ENCODE peak calls at places on chromosomes 5 and 9, in seven cellular contexts. Y is left lobe of liver, T is activated T-cell treated with anti-CD3 and anti-CD28 coated beads for 48 hours, I is NCI-H774, B is 8988T, G is AML-193, H is SK-MEL-5. S is an unnamed sample.

GRCh38 chr9:137745541-137745991 is 126.8 kb downstream of the EHMT1 start:
- DNase-seq in Y (no peak), T (no peak), I (no peak), B (no peak), G (no peak), H (no peak), S (no peak)

GRCh38 chr5:5494489-5495402 is 72.3 kb downstream of the ICE1 start:
- DNase-seq in Y (peak), T (peak), I (peak), B (no peak), G (no peak), H (peak), S (peak)

GRCh38 chr5:170333161-170333909 is 35.8 kb upstream of the LCP2 start:
- DNase-seq in Y (no peak), T (peak), I (no peak), B (no peak), G (peak), H (peak), S (peak)

GRCh38 chr5:177132504-177133118 is 962 bp upstream of the NSD1 start:
- DNase-seq in Y (no peak), T (no peak), I (no peak), B (no peak), G (no peak), H (no peak), S (no peak)

GRCh38 chr9:93126825-93127368 is 7.2 kb downstream of the NINJ1 start:
- DNase-seq in Y (peak), T (no peak), I (no peak), B (peak), G (no peak), H (no peak), S (no peak)

GRCh38 chr5:131998431-131999040 is 12.9 kb downstream of the ACSL6 start:
- DNase-seq in Y (no peak), T (no peak), I (no peak), B (no peak), G (no peak), H (no peak), S (no peak)

GRCh38 chr5:109249126-109249525 is 160.6 kb downstream of the PJA2 start:
- DNase-seq in Y (no peak), T (no peak), I (no peak), B (no peak), G (no peak), H (no peak), S (no peak)

GRCh38 chr5:87263498-87263897 is 4.2 kb upstream of the RASA1 start:
- DNase-seq in Y (no peak), T (no peak), I (no peak), B (no peak), G (no peak), H (no peak), S (no peak)

GRCh38 chr5:77898385-77898784 is 122.2 kb upstream of the TBCA start:
- DNase-seq in Y (no peak), T (no peak), I (no peak), B (no peak), G (no peak), H (peak), S (no peak)

GRCh38 chr5:178196986-178197385 is 7.3 kb upstream of the HNRNPAB start:
- DNase-seq in Y (no peak), T (no peak), I (no peak), B (no peak), G (peak), H (no peak), S (no peak)

GRCh38 chr9:69971643-69972449 is 71.8 kb upstream of the MAMDC2 start:
- DNase-seq in Y (peak), T (peak), I (peak), B (no peak), G (peak), H (peak), S (peak)

GRCh38 chr5:174844971-174845370 is 120.6 kb downstream of the MSX2 start:
- DNase-seq in Y (no peak), T (no peak), I (no peak), B (no peak), G (no peak), H (no peak), S (no peak)

GRCh38 chr9:68560131-68560844 is 19.6 kb upstream of the TMEM252 start:
- DNase-seq in Y (peak), T (peak), I (no peak), B (peak), G (peak), H (peak), S (peak)

GRCh38 chr5:6684075-6684474 is 29.2 kb upstream of the TENT4A start:
- DNase-seq in Y (no peak), T (no peak), I (no peak), B (no peak), G (no peak), H (no peak), S (no peak)

GRCh38 chr5:99037668-99038067 is 108.9 kb upstream of the CHD1 start:
- DNase-seq in Y (no peak), T (no peak), I (no peak), B (no peak), G (no peak), H (no peak), S (no peak)

GRCh38 chr9:129854588-129855110 is 19.4 kb downstream of the USP20 start:
- DNase-seq in Y (no peak), T (no peak), I (no peak), B (no peak), G (no peak), H (no peak), S (no peak)

GRCh38 chr9:134547161-134548100 is 94.2 kb upstream of the COL5A1 start:
- DNase-seq in Y (no peak), T (no peak), I (no peak), B (no peak), G (no peak), H (no peak), S (no peak)

GRCh38 chr5:89686081-89686765 is 723.3 kb downstream of the CETN3 start:
- DNase-seq in Y (no peak), T (no peak), I (no peak), B (no peak), G (no peak), H (no peak), S (no peak)